ENCODE peak calls at places on chromosomes 16 and 17, in eight cellular contexts. K is fibroblast of the aortic adventitia, A is body of pancreas, U is nephron progenitor cell, N is A549, H is uterus, O is progenitor cell of endocrine pancreas, X is astrocyte of the spinal cord. I is an unnamed sample.
A peak's percentile ranks its signal among the peaks of the same experiment; 100 is the strongest.

GRCh38 chr16:51430716-51431369 is 279.8 kb upstream of the SALL1 start:
- DNase-seq in X (peak; percentile 4), A (no peak), O (no peak), H (no peak), K (no peak), U (no peak), N (no peak), I (peak; percentile 2)

GRCh38 chr16:83441523-83441922 is 366.3 kb upstream of the HSBP1 start:
- DNase-seq in X (no peak), A (no peak), H (no peak), K (no peak), N (no peak), U (no peak), O (no peak), I (no peak)

GRCh38 chr17:55086635-55087058 is 118.1 kb downstream of the STXBP4 start:
- DNase-seq in K (peak; percentile 91), O (no peak), U (no peak), A (no peak), X (peak; percentile 92), N (peak; percentile 57), H (no peak), I (peak; percentile 88)

GRCh38 chr16:24538756-24539294 is 541 bp upstream of the RBBP6 start:
- DNase-seq in X (no peak), A (no peak), H (no peak), U (no peak), N (no peak), O (no peak), K (no peak), I (peak; percentile 74)

GRCh38 chr16:82062645-82063058 is 27.6 kb downstream of the HSD17B2 start:
- DNase-seq in U (no peak), H (no peak), K (peak; percentile 36), O (no peak), N (no peak), A (no peak), X (no peak), I (peak; percentile 33)

GRCh38 chr16:16016388-16016964 is 67.1 kb downstream of the ABCC1 start:
- DNase-seq in H (no peak), K (no peak), A (no peak), X (no peak), U (no peak), O (no peak), N (no peak), I (no peak)

GRCh38 chr16:48834576-48834975 is 224.6 kb upstream of the N4BP1 start:
- DNase-seq in N (no peak), O (no peak), U (no peak), X (no peak), K (no peak), A (no peak), H (no peak), I (no peak)

GRCh38 chr16:89363621-89364393 is 126.6 kb downstream of the ANKRD11 start:
- DNase-seq in N (peak; percentile 65), A (peak; percentile 47), U (peak; percentile 37), K (peak; percentile 68), O (no peak), X (peak; percentile 86), H (no peak), I (peak; percentile 64)

DNA sequence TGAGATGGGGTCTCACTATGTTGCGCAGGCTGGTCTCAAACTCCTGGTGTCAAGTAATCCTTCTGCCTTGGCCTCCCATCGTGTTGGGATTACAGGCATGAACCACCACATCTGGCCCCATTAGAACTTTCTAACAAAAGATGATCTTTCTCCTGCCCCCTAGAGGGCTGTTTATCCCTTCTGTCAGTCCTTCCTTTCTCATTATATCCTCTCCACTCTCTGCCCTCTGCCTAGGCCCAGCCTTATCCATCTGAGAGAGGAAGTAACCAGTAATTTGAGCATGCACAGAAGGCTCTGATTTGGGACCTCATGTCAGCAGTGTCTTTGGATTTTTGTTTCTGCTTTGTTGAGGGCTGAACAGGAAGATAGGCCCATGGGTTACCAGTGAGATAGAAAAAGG is 4.4 kb upstream of the DHX40 start:
- DNase-seq in N (peak; percentile 50), O (no peak), K (peak; percentile 14), H (no peak), X (no peak), U (no peak), A (no peak), I (peak; percentile 23)
- TF ChIP-seq CTCF in N (peak; percentile 40), O (no peak), K (peak; percentile 39), H (no peak), X (peak; percentile 38), U (peak; percentile 7), A (no peak), I (peak; percentile 67)

GRCh38 chr17:6753565-6753964 is 2.3 kb upstream of the XAF1 start:
- DNase-seq in A (no peak), O (no peak), H (no peak), N (no peak), K (no peak), U (no peak), X (peak; percentile 22), I (no peak)

GRCh38 chr17:6752068-6752909 is 3.6 kb upstream of the XAF1 start:
- DNase-seq in H (peak; percentile 47), A (no peak), K (peak; percentile 100), O (no peak), U (no peak), N (no peak), X (peak; percentile 98), I (peak; percentile 99)

GRCh38 chr17:6748617-6749016 is 7.2 kb upstream of the XAF1 start:
- DNase-seq in O (no peak), U (no peak), K (no peak), X (no peak), A (no peak), H (no peak), N (no peak), I (no peak)

GRCh38 chr17:6753006-6753445 is 2.8 kb upstream of the XAF1 start:
- DNase-seq in U (no peak), K (peak; percentile 78), H (peak; percentile 39), A (peak; percentile 21), X (peak; percentile 93), N (no peak), O (no peak), I (peak; percentile 58)

DNA sequence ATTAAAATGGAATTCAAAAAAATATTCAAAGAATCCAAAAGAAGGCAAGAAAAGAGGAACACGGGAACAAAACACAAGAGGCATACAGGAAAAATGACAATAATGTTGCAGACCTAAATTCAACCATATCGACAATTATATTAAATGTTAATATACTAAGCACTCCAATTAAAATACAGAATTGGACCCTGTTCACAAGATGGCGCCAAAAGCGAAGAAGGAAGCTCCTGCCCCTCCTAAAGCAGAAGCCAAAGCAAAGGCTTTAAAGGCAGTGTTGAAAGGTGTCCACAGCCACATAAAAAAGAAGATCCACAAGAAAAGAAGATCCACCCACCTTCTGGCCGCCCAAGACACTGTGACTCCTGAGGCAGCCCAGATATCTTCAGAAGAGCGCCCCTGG is 6.3 kb upstream of the XAF1 start:
- DNase-seq in X (peak; percentile 16), H (no peak), N (no peak), O (no peak), U (no peak), A (no peak), K (peak; percentile 16), I (no peak)
- TF ChIP-seq CTCF in X (peak; percentile 14), H (no peak), N (no peak), O (no peak), U (no peak), A (no peak), K (no peak), I (peak; percentile 47)

DNA sequence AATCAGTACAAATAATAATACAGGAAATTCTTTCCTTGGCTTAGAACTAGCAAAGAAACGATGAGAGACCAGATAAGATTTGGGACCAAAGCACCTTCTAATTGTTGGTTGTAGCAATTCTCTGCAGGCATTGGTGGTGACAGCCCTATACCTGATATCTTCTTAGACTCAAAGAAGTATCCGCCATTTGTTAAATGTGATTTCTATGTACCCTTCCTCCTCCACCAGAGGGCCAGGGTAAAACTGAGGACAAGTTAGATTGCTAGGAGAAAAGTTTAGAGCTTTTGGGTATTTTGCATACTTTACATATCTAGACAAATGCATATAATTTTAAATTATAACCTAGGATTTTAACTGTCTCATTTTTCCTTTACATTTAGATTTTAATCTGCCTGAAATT is 304.3 kb downstream of the HS3ST4 start:
- DNase-seq in K (no peak), U (no peak), H (no peak), X (no peak), A (no peak), N (peak; percentile 6), O (no peak), I (no peak)
- TF ChIP-seq CTCF in K (no peak), U (no peak), H (no peak), X (no peak), A (no peak), N (no peak), O (no peak), I (peak; percentile 28)

GRCh38 chr16:19474617-19475016 is 47.3 kb downstream of the GDE1 start:
- DNase-seq in K (no peak), O (no peak), U (no peak), N (no peak), A (no peak), X (no peak), H (no peak), I (no peak)
- TF ChIP-seq CTCF in K (no peak), O (no peak), U (no peak), N (no peak), A (no peak), X (no peak), H (no peak), I (no peak)

GRCh38 chr16:10566613-10567012 is 13.8 kb downstream of the EMP2 start:
- DNase-seq in O (no peak), A (no peak), X (no peak), H (no peak), K (no peak), U (no peak), N (no peak), I (no peak)
- TF ChIP-seq CTCF in O (no peak), A (no peak), X (no peak), H (no peak), K (no peak), U (no peak), N (no peak), I (no peak)

I was measured in HFFc6.